ENCODE peak calls at places on chromosomes 7 and 10, in five cellular contexts. One of them, this sample, is unnamed.

GRCh38 chr7:37918526-37918925 is 1.9 kb upstream of the SFRP4 start:
- DNase-seq in nephron progenitor cell: no peak
- DNase-seq in hippocampal formation: no peak
- DNase-seq in RWPE1: no peak
- DNase-seq in esophagus muscularis mucosa: no peak
- DNase-seq in this sample: no peak

GRCh38 chr10:17429490-17429889 is 24.9 kb downstream of the ST8SIA6 start:
- DNase-seq in nephron progenitor cell: no peak
- DNase-seq in hippocampal formation: no peak
- DNase-seq in RWPE1: no peak
- DNase-seq in esophagus muscularis mucosa: no peak
- DNase-seq in this sample: no peak

GRCh38 chr10:22437620-22438588 is 92.6 kb downstream of the SPAG6 start:
- DNase-seq in nephron progenitor cell: no peak
- DNase-seq in hippocampal formation: no peak
- DNase-seq in RWPE1: peak; percentile 14
- DNase-seq in esophagus muscularis mucosa: peak; percentile 91
- DNase-seq in this sample: no peak

GRCh38 chr7:159067870-159068787 is 76.5 kb downstream of the VIPR2 start:
- DNase-seq in nephron progenitor cell: no peak
- DNase-seq in hippocampal formation: peak; percentile 24
- DNase-seq in RWPE1: no peak
- DNase-seq in esophagus muscularis mucosa: peak; percentile 93
- DNase-seq in this sample: no peak

GRCh38 chr10:30553018-30553624 is 76.4 kb downstream of the LYZL2 start:
- DNase-seq in nephron progenitor cell: peak; percentile 16
- DNase-seq in hippocampal formation: no peak
- DNase-seq in RWPE1: no peak
- DNase-seq in esophagus muscularis mucosa: no peak
- DNase-seq in this sample: no peak

GRCh38 chr7:46115410-46115809 is 194.3 kb upstream of the IGFBP3 start:
- DNase-seq in nephron progenitor cell: no peak
- DNase-seq in hippocampal formation: no peak
- DNase-seq in RWPE1: no peak
- DNase-seq in esophagus muscularis mucosa: no peak
- DNase-seq in this sample: no peak

GRCh38 chr10:105328441-105328840 is 687.4 kb downstream of the SORCS3 start:
- DNase-seq in nephron progenitor cell: no peak
- DNase-seq in hippocampal formation: no peak
- DNase-seq in RWPE1: no peak
- DNase-seq in esophagus muscularis mucosa: no peak
- DNase-seq in this sample: no peak

GRCh38 chr10:71532878-71533277 is 136.2 kb downstream of the CDH23 start:
- DNase-seq in nephron progenitor cell: no peak
- DNase-seq in hippocampal formation: no peak
- DNase-seq in RWPE1: no peak
- DNase-seq in esophagus muscularis mucosa: no peak
- DNase-seq in this sample: no peak

GRCh38 chr7:77351539-77352004 is 64.6 kb downstream of the GSAP start:
- DNase-seq in nephron progenitor cell: no peak
- DNase-seq in hippocampal formation: no peak
- DNase-seq in RWPE1: no peak
- DNase-seq in esophagus muscularis mucosa: peak; percentile 89
- DNase-seq in this sample: peak; percentile 96

GRCh38 chr10:566241-566885 is 123.1 kb downstream of the DIP2C start:
- DNase-seq in nephron progenitor cell: no peak
- DNase-seq in hippocampal formation: no peak
- DNase-seq in RWPE1: no peak
- DNase-seq in esophagus muscularis mucosa: no peak
- DNase-seq in this sample: no peak

GRCh38 chr10:95277614-95278013 is 13.2 kb downstream of the PDLIM1 start:
- DNase-seq in nephron progenitor cell: no peak
- DNase-seq in hippocampal formation: no peak
- DNase-seq in RWPE1: no peak
- DNase-seq in esophagus muscularis mucosa: peak; percentile 47
- DNase-seq in this sample: no peak

GRCh38 chr7:100655908-100656674 is at the start of gene ACTL6B:
- DNase-seq in nephron progenitor cell: peak; percentile 93
- DNase-seq in hippocampal formation: peak; percentile 37
- DNase-seq in RWPE1: peak; percentile 73
- DNase-seq in esophagus muscularis mucosa: no peak
- DNase-seq in this sample: peak; percentile 18

GRCh38 chr10:98077223-98077622 is 46.8 kb upstream of the CRTAC1 start:
- DNase-seq in nephron progenitor cell: no peak
- DNase-seq in hippocampal formation: no peak
- DNase-seq in RWPE1: no peak
- DNase-seq in esophagus muscularis mucosa: no peak
- DNase-seq in this sample: no peak

GRCh38 chr7:142012825-142013506 is 17.3 kb downstream of the MGAM start:
- DNase-seq in nephron progenitor cell: no peak
- DNase-seq in hippocampal formation: no peak
- DNase-seq in RWPE1: peak; percentile 28
- DNase-seq in esophagus muscularis mucosa: no peak
- DNase-seq in this sample: no peak

GRCh38 chr10:27724287-27724686 is 21.3 kb downstream of the MKX start:
- DNase-seq in nephron progenitor cell: no peak
- DNase-seq in hippocampal formation: no peak
- DNase-seq in RWPE1: no peak
- DNase-seq in esophagus muscularis mucosa: no peak
- DNase-seq in this sample: no peak

GRCh38 chr10:119358140-119358512 is 150.8 kb downstream of the GRK5 start:
- DNase-seq in nephron progenitor cell: no peak
- DNase-seq in hippocampal formation: no peak
- DNase-seq in RWPE1: no peak
- DNase-seq in esophagus muscularis mucosa: no peak
- DNase-seq in this sample: no peak

GRCh38 chr10:48507494-48507893 is 97.4 kb downstream of the ARHGAP22 start:
- DNase-seq in nephron progenitor cell: no peak
- DNase-seq in hippocampal formation: no peak
- DNase-seq in RWPE1: no peak
- DNase-seq in esophagus muscularis mucosa: no peak
- DNase-seq in this sample: no peak

GRCh38 chr7:82288769-82289535 is 154.6 kb downstream of the CACNA2D1 start:
- DNase-seq in nephron progenitor cell: no peak
- DNase-seq in hippocampal formation: no peak
- DNase-seq in RWPE1: no peak
- DNase-seq in esophagus muscularis mucosa: no peak
- DNase-seq in this sample: no peak

GRCh38 chr10:104098360-104098925 is 12.8 kb upstream of the COL17A1 start:
- DNase-seq in nephron progenitor cell: no peak
- DNase-seq in hippocampal formation: no peak
- DNase-seq in RWPE1: no peak
- DNase-seq in esophagus muscularis mucosa: no peak
- DNase-seq in this sample: no peak

GRCh38 chr10:68297264-68297663 is 34.6 kb upstream of the HNRNPH3 start:
- DNase-seq in nephron progenitor cell: no peak
- DNase-seq in hippocampal formation: no peak
- DNase-seq in RWPE1: no peak
- DNase-seq in esophagus muscularis mucosa: no peak
- DNase-seq in this sample: no peak

GRCh38 chr7:4129481-4130122 is 552.5 kb upstream of the FOXK1 start:
- DNase-seq in nephron progenitor cell: no peak
- DNase-seq in hippocampal formation: peak; percentile 24
- DNase-seq in RWPE1: no peak
- DNase-seq in esophagus muscularis mucosa: no peak
- DNase-seq in this sample: no peak

GRCh38 chr10:11555556-11555955 is 55.9 kb downstream of the USP6NL start:
- DNase-seq in nephron progenitor cell: no peak
- DNase-seq in hippocampal formation: no peak
- DNase-seq in RWPE1: no peak
- DNase-seq in esophagus muscularis mucosa: no peak
- DNase-seq in this sample: peak; percentile 46

GRCh38 chr7:89681448-89681847 is 472.8 kb upstream of the STEAP1 start:
- DNase-seq in nephron progenitor cell: no peak
- DNase-seq in hippocampal formation: no peak
- DNase-seq in RWPE1: no peak
- DNase-seq in esophagus muscularis mucosa: no peak
- DNase-seq in this sample: no peak

GRCh38 chr7:131655447-131655846 is 99.0 kb upstream of the PODXL start:
- DNase-seq in nephron progenitor cell: no peak
- DNase-seq in hippocampal formation: no peak
- DNase-seq in RWPE1: no peak
- DNase-seq in esophagus muscularis mucosa: no peak
- DNase-seq in this sample: no peak

GRCh38 chr7:28581351-28581750 is 169.0 kb downstream of the CREB5 start:
- DNase-seq in nephron progenitor cell: no peak
- DNase-seq in hippocampal formation: no peak
- DNase-seq in RWPE1: no peak
- DNase-seq in esophagus muscularis mucosa: no peak
- DNase-seq in this sample: no peak

GRCh38 chr10:33337335-33337854 is 2.9 kb upstream of the NRP1 start:
- DNase-seq in nephron progenitor cell: peak; percentile 17
- DNase-seq in hippocampal formation: no peak
- DNase-seq in RWPE1: peak; percentile 15
- DNase-seq in esophagus muscularis mucosa: no peak
- DNase-seq in this sample: no peak

GRCh38 chr7:108181073-108181985 is 51.2 kb upstream of the LAMB4 start:
- DNase-seq in nephron progenitor cell: peak; percentile 11
- DNase-seq in hippocampal formation: no peak
- DNase-seq in RWPE1: peak; percentile 39
- DNase-seq in esophagus muscularis mucosa: no peak
- DNase-seq in this sample: peak; percentile 61